ENCODE peak calls at places on chromosomes 2 and 18, in seven cellular contexts. Y is mesendoderm, D is PC-3, V is OCI-LY7, Z is HCT116, S is keratinocyte, U is A549. W is an unnamed sample.
A peak's percentile ranks its signal among the peaks of the same experiment; 100 is the strongest.

GRCh38 chr18:44959013-44959412 is 278.3 kb downstream of the SETBP1 start:
- DNase-seq in Y (no peak), D (no peak), V (no peak), Z (no peak), S (no peak), U (no peak), W (no peak)

GRCh38 chr2:206031950-206032567 is 53.9 kb downstream of the INO80D start:
- DNase-seq in Y (peak; percentile 64), D (no peak), V (no peak), Z (no peak), S (no peak), U (no peak), W (no peak)

GRCh38 chr2:7899241-7899640 is 782.6 kb upstream of the ID2 start:
- DNase-seq in Y (no peak), D (no peak), V (peak; percentile 76), Z (no peak), S (no peak), U (no peak), W (no peak)

GRCh38 chr2:225725726-225726125 is 326.2 kb downstream of the NYAP2 start:
- DNase-seq in Y (no peak), D (no peak), V (no peak), Z (no peak), S (no peak), U (no peak), W (no peak)

GRCh38 chr2:191854385-191855372 is 7.8 kb upstream of the CAVIN2 start:
- DNase-seq in Y (peak; percentile 79), D (peak; percentile 15), V (no peak), Z (no peak), S (no peak), U (no peak), W (no peak)

GRCh38 chr2:204027105-204027504 is 90.5 kb downstream of the ICOS start:
- DNase-seq in Y (no peak), D (peak; percentile 64), V (peak; percentile 81), Z (no peak), S (peak; percentile 1), U (no peak), W (no peak)

GRCh38 chr18:3819933-3820332 is 370.0 kb downstream of the TGIF1 start:
- DNase-seq in Y (no peak), D (no peak), V (no peak), Z (no peak), S (no peak), U (no peak), W (no peak)

GRCh38 chr18:24432618-24433017 is 6.1 kb downstream of the IMPACT start:
- DNase-seq in Y (no peak), D (no peak), V (no peak), Z (no peak), S (no peak), U (no peak), W (no peak)

GRCh38 chr2:189412330-189412953 is 28.8 kb upstream of the WDR75 start:
- DNase-seq in Y (peak; percentile 48), D (peak; percentile 67), V (peak; percentile 39), Z (peak; percentile 24), S (no peak), U (peak; percentile 12), W (peak; percentile 29)

GRCh38 chr2:1518891-1519530 is 105.7 kb downstream of the TPO start:
- DNase-seq in Y (no peak), D (peak; percentile 44), V (no peak), Z (no peak), S (no peak), U (no peak), W (no peak)

GRCh38 chr18:34280653-34281052 is 55.9 kb upstream of the NOL4 start:
- DNase-seq in Y (peak; percentile 9), D (no peak), V (no peak), Z (no peak), S (no peak), U (no peak), W (peak; percentile 18)

GRCh38 chr2:23801396-23801795 is 125.5 kb downstream of the ATAD2B start:
- DNase-seq in Y (no peak), D (no peak), V (no peak), Z (no peak), S (no peak), U (no peak), W (no peak)

GRCh38 chr2:62381672-62382071 is 124.3 kb downstream of the TMEM17 start:
- DNase-seq in Y (no peak), D (no peak), V (no peak), Z (no peak), S (no peak), U (no peak), W (no peak)

GRCh38 chr2:187541086-187542085 is 12.8 kb downstream of the TFPI start:
- DNase-seq in Y (no peak), D (peak; percentile 94), V (no peak), Z (peak; percentile 74), S (no peak), U (no peak), W (no peak)

GRCh38 chr2:200482194-200482593 is 27.7 kb downstream of the KCTD18 start:
- DNase-seq in Y (no peak), D (no peak), V (no peak), Z (no peak), S (no peak), U (no peak), W (no peak)

GRCh38 chr2:86280191-86280667 is 57.2 kb downstream of the REEP1 start:
- DNase-seq in Y (no peak), D (no peak), V (no peak), Z (no peak), S (no peak), U (no peak), W (no peak)

GRCh38 chr18:40687401-40687800 is 1267.6 kb upstream of the PIK3C3 start:
- DNase-seq in Y (peak; percentile 36), D (no peak), V (no peak), Z (no peak), S (no peak), U (no peak), W (no peak)

GRCh38 chr2:108621689-108622681 is 87.7 kb downstream of the LIMS1 start:
- DNase-seq in Y (peak; percentile 70), D (no peak), V (no peak), Z (no peak), S (no peak), U (no peak), W (peak; percentile 35)

GRCh38 chr2:231589656-231590055 is 3.0 kb upstream of the TEX44 start:
- DNase-seq in Y (no peak), D (no peak), V (no peak), Z (no peak), S (no peak), U (no peak), W (no peak)

GRCh38 chr18:48814490-48815181 is 136.1 kb downstream of the SMAD7 start:
- DNase-seq in Y (no peak), D (no peak), V (no peak), Z (no peak), S (no peak), U (no peak), W (no peak)

GRCh38 chr2:168194784-168195522 is 52.4 kb downstream of the STK39 start:
- DNase-seq in Y (no peak), D (no peak), V (peak; percentile 27), Z (no peak), S (no peak), U (no peak), W (no peak)

GRCh38 chr2:173346035-173346434 is 8.6 kb upstream of the CDCA7 start:
- DNase-seq in Y (peak; percentile 61), D (no peak), V (peak; percentile 53), Z (no peak), S (no peak), U (no peak), W (peak; percentile 15)

GRCh38 chr2:132977812-132978529 is 308.0 kb upstream of the LYPD1 start:
- DNase-seq in Y (no peak), D (peak; percentile 50), V (no peak), Z (no peak), S (no peak), U (no peak), W (no peak)

GRCh38 chr2:191677091-191677645 is 768 bp upstream of the NABP1 start:
- DNase-seq in Y (peak; percentile 78), D (peak; percentile 53), V (peak; percentile 39), Z (no peak), S (no peak), U (peak; percentile 41), W (peak; percentile 49)

GRCh38 chr18:72848534-72849237 is 19.1 kb downstream of the NETO1 start:
- DNase-seq in Y (peak; percentile 35), D (peak; percentile 88), V (no peak), Z (no peak), S (peak; percentile 55), U (no peak), W (no peak)

GRCh38 chr2:147211484-147211883 is 633.3 kb upstream of the ACVR2A start:
- DNase-seq in Y (no peak), D (peak; percentile 5), V (no peak), Z (no peak), S (no peak), U (no peak), W (no peak)
- H3K4me2 ChIP-seq in Y (no peak overlapping the region), D (no peak overlapping the region), V (no peak overlapping the region), Z (no peak overlapping the region), S (no peak overlapping the region), U (no peak overlapping the region), W (no peak overlapping the region)

GRCh38 chr2:60368437-60368836 is 185.0 kb downstream of the BCL11A start:
- DNase-seq in Y (no peak), D (no peak), V (no peak), Z (no peak), S (no peak), U (no peak), W (no peak)

GRCh38 chr2:60361498-60361897 is 192.0 kb downstream of the BCL11A start:
- DNase-seq in Y (no peak), D (no peak), V (no peak), Z (no peak), S (no peak), U (no peak), W (no peak)

GRCh38 chr2:60364441-60364840 is 189.0 kb downstream of the BCL11A start:
- DNase-seq in Y (no peak), D (no peak), V (no peak), Z (no peak), S (no peak), U (no peak), W (no peak)

GRCh38 chr2:60365556-60365955 is 187.9 kb downstream of the BCL11A start:
- DNase-seq in Y (peak; percentile 90), D (no peak), V (no peak), Z (no peak), S (no peak), U (no peak), W (no peak)

DNA sequence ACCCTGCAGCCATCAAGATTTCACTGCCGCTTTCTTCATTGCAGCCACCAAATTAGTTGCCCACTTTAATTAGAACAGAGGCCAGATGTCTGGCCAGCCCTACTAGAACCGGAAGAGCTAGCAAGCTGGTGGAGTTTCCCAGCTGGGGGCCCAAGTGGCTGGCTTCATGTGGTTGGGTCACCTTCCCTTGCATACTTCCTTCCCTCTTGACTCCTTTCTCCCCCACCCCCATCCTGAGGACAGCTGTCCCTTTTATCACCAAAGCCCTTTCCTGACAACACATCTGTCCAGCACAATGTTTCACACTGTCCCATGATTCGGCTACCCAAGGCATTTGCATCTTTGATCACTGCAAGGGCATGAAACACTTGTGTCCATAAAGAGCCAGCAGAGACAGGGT is 187.3 kb downstream of the BCL11A start:
- DNase-seq in Y (peak; percentile 58), D (no peak), V (peak; percentile 89), Z (no peak), S (no peak), U (no peak), W (no peak)
- H3K4me1 ChIP-seq in Y (peaks cover 12% of the 10 kb centered on the region), D (no peaks in the 10 kb centered on the region), V (peaks cover 100% of the 10 kb centered on the region), Z (no peaks in the 10 kb centered on the region), S (peaks cover 8% of the 10 kb centered on the region), U (no peaks in the 10 kb centered on the region), W (no peaks in the 10 kb centered on the region)

GRCh38 chr18:71047882-71048281 is 759.0 kb downstream of the SOCS6 start:
- DNase-seq in Y (no peak), D (no peak), V (no peak), Z (no peak), S (no peak), U (no peak), W (no peak)
- H3K4me2 ChIP-seq in Y (no peak overlapping the region), D (no peak overlapping the region), V (no peak overlapping the region), Z (no peak overlapping the region), S (no peak overlapping the region), U (no peak overlapping the region), W (no peak overlapping the region)

GRCh38 chr2:159680692-159681091 is 31.6 kb upstream of the MARCHF7 start:
- DNase-seq in Y (no peak), D (no peak), V (no peak), Z (no peak), S (no peak), U (no peak), W (no peak)
- H3K4me1 ChIP-seq in Y (no peaks in the 10 kb centered on the region), D (peaks cover 14% of the 10 kb centered on the region), V (no peaks in the 10 kb centered on the region), Z (no peaks in the 10 kb centered on the region), S (peaks cover 16% of the 10 kb centered on the region), U (peaks cover 18% of the 10 kb centered on the region), W (no peaks in the 10 kb centered on the region)